ENCODE peak calls at places on chromosomes 13 and 19, in four cellular contexts. V is left ventricle myocardium inferior, O is heart right ventricle, J is Peyer's patch. E is an unnamed sample.
A peak's percentile ranks its signal among the peaks of the same experiment; 100 is the strongest.

GRCh38 chr19:14722127-14722526 is 32.3 kb downstream of the ZNF333 start:
- DNase-seq in V (no peak), O (no peak), J (no peak), E (no peak)

GRCh38 chr13:112335135-112335534 is 41.0 kb upstream of the SPACA7 start:
- DNase-seq in V (no peak), O (no peak), J (no peak), E (no peak)

GRCh38 chr13:112748947-112749346 is 59.1 kb downstream of the ATP11A start:
- DNase-seq in V (peak; percentile 74), O (peak; percentile 69), J (no peak), E (peak; percentile 75)

GRCh38 chr19:34088292-34088691 is 84.0 kb upstream of the LSM14A start:
- DNase-seq in V (no peak), O (no peak), J (no peak), E (no peak)

GRCh38 chr13:77492982-77493381 is 42.5 kb upstream of the SCEL start:
- DNase-seq in V (no peak), O (no peak), J (no peak), E (no peak)

GRCh38 chr13:29847501-29847983 is 2.9 kb downstream of the UBL3 start:
- DNase-seq in V (no peak), O (no peak), J (no peak), E (no peak)

GRCh38 chr13:81602236-81602635 is 1261.3 kb upstream of the SPRY2 start:
- DNase-seq in V (no peak), O (no peak), J (no peak), E (no peak)

GRCh38 chr19:7815325-7815724 is 14.7 kb upstream of the EVI5L start:
- DNase-seq in V (no peak), O (no peak), J (no peak), E (no peak)

GRCh38 chr13:26042781-26043180 is 9.0 kb downstream of the SHISA2 start:
- DNase-seq in V (no peak), O (no peak), J (no peak), E (no peak)

GRCh38 chr13:83503424-83503823 is 378.9 kb downstream of the SLITRK1 start:
- DNase-seq in V (no peak), O (no peak), J (no peak), E (no peak)

GRCh38 chr19:8212916-8213315 is 3.7 kb downstream of the CERS4 start:
- DNase-seq in V (no peak), O (no peak), J (no peak), E (no peak)

GRCh38 chr19:10871711-10872550 is 578 bp downstream of the CARM1 start:
- DNase-seq in V (peak; percentile 52), O (peak; percentile 61), J (peak; percentile 69), E (no peak)

GRCh38 chr19:34393629-34394028 is 10.6 kb upstream of the PDCD2L start:
- DNase-seq in V (no peak), O (no peak), J (no peak), E (no peak)

GRCh38 chr19:49020342-49020741 is 3.5 kb upstream of the LHB start:
- DNase-seq in V (no peak), O (no peak), J (no peak), E (no peak)

GRCh38 chr13:105527127-105527526 is 1008.3 kb downstream of the EFNB2 start:
- DNase-seq in V (no peak), O (no peak), J (no peak), E (no peak)

GRCh38 chr13:93715866-93716265 is 489.3 kb downstream of the GPC6 start:
- DNase-seq in V (no peak), O (no peak), J (no peak), E (no peak)

GRCh38 chr13:57862879-57863278 is 231.3 kb downstream of the PCDH17 start:
- DNase-seq in V (no peak), O (no peak), J (no peak), E (no peak)

GRCh38 chr13:33832872-33833271 is 14.9 kb downstream of the RFC3 start:
- DNase-seq in V (no peak), O (no peak), J (no peak), E (no peak)

GRCh38 chr13:30739646-30740642 is 4.6 kb downstream of the ALOX5AP start:
- DNase-seq in V (no peak), O (no peak), J (no peak), E (no peak)

GRCh38 chr13:27745301-27745700 is 47.0 kb upstream of the GSX1 start:
- DNase-seq in V (no peak), O (no peak), J (no peak), E (no peak)
- H3K27ac ChIP-seq in V (no peak overlapping the region), O (no peak overlapping the region), J (no peak overlapping the region), E (no peak overlapping the region)

GRCh38 chr13:67075239-67075638 is 154.9 kb downstream of the PCDH9 start:
- DNase-seq in V (no peak), O (no peak), J (no peak), E (no peak)
- TF ChIP-seq CTCF in V (peak; percentile 52), O (peak; percentile 56), J (no peak), E (no peak)

GRCh38 chr13:31775148-31775547 is 35.8 kb downstream of the RXFP2 start:
- DNase-seq in V (no peak), O (no peak), J (no peak), E (no peak)

GRCh38 chr13:31772231-31772630 is 32.9 kb downstream of the RXFP2 start:
- DNase-seq in V (no peak), O (no peak), J (no peak), E (no peak)

GRCh38 chr13:31774186-31774585 is 34.9 kb downstream of the RXFP2 start:
- DNase-seq in V (no peak), O (no peak), J (no peak), E (no peak)

GRCh38 chr13:31775686-31776085 is 36.4 kb downstream of the RXFP2 start:
- DNase-seq in V (peak; percentile 58), O (peak; percentile 17), J (no peak), E (peak; percentile 81)

GRCh38 chr13:31773538-31773937 is 34.2 kb downstream of the RXFP2 start:
- DNase-seq in V (no peak), O (no peak), J (no peak), E (no peak)
- H3K27ac ChIP-seq in V (no peak overlapping the region), O (no peak overlapping the region), J (no peak overlapping the region), E (no peak overlapping the region)

GRCh38 chr13:59318320-59318930 is 845.3 kb downstream of the DIAPH3 start:
- DNase-seq in V (peak; percentile 72), O (peak; percentile 67), J (peak; percentile 63), E (peak; percentile 68)
- TF ChIP-seq CTCF in V (peak; percentile 86), O (peak; percentile 79), J (peak; percentile 52), E (peak; percentile 54)

GRCh38 chr13:97254809-97255208 is 32.7 kb downstream of the MBNL2 start:
- DNase-seq in V (no peak), O (no peak), J (no peak), E (no peak)
- H3K27ac ChIP-seq in V (peak overlapping the region; percentile 84), O (no peak overlapping the region), J (no peak overlapping the region), E (peak overlapping the region; percentile 70)

E was measured in right atrium auricular region.